ENCODE peak calls at places on chromosomes 12 and 14, in ten cellular contexts. E is T-cell; U is CD4-positive, alpha-beta T cell; F is heart right ventricle; X is HFFc6; Q is T-helper 9 cell; R is CD8-positive, alpha-beta T cell; H is NCI-H1105; L is effector memory CD4-positive, alpha-beta T cell; K is Peyer's patch. V is an unnamed sample.

GRCh38 chr14:103880334-103880985 is 33.1 kb upstream of the PPP1R13B start:
- DNase-seq in U (peak; percentile 6), H (peak; percentile 16), Q (no peak), F (peak; percentile 70), R (peak; percentile 25), X (peak; percentile 46), L (no peak), K (peak; percentile 79), E (peak; percentile 38), V (peak; percentile 36)

GRCh38 chr12:64709429-64709828 is 49.8 kb downstream of the GNS start:
- DNase-seq in H (no peak), E (no peak), Q (no peak), L (no peak), X (no peak), R (no peak), F (no peak), K (no peak), U (no peak), V (no peak)

GRCh38 chr12:127235771-127236170 is 1031.2 kb upstream of the TMEM132C start:
- DNase-seq in X (no peak), F (no peak), U (no peak), R (no peak), E (no peak), H (no peak), K (no peak), L (no peak), Q (no peak), V (no peak)

GRCh38 chr12:42557586-42558172 is 31.9 kb downstream of the PRICKLE1 start:
- DNase-seq in Q (no peak), L (no peak), U (no peak), E (no peak), R (no peak), K (no peak), X (no peak), H (no peak), F (peak; percentile 26), V (no peak)

GRCh38 chr12:12036901-12037300 is 33.8 kb upstream of the BCL2L14 start:
- DNase-seq in L (no peak), U (no peak), H (no peak), X (no peak), Q (no peak), K (no peak), R (no peak), E (no peak), F (no peak), V (no peak)

GRCh38 chr12:110304061-110304551 is 23.1 kb downstream of the ATP2A2 start:
- DNase-seq in F (no peak), K (no peak), Q (no peak), H (no peak), R (no peak), L (no peak), U (no peak), X (peak; percentile 69), E (no peak), V (no peak)

GRCh38 chr12:65277994-65278575 is 398 bp upstream of the MSRB3 start:
- DNase-seq in L (no peak), X (no peak), U (no peak), F (no peak), H (no peak), K (no peak), E (no peak), R (no peak), Q (no peak), V (no peak)

GRCh38 chr12:121238086-121238485 is 28.2 kb downstream of the P2RX4 start:
- DNase-seq in U (no peak), Q (no peak), H (no peak), X (no peak), K (no peak), R (no peak), L (no peak), E (no peak), F (no peak), V (no peak)

GRCh38 chr12:120007272-120007671 is 18.2 kb downstream of the BICDL1 start:
- DNase-seq in K (no peak), X (no peak), F (no peak), U (peak; percentile 53), H (no peak), Q (peak; percentile 56), R (peak; percentile 57), L (peak; percentile 68), E (peak; percentile 72), V (no peak)

GRCh38 chr12:49748800-49749199 is 7.4 kb downstream of the TMBIM6 start:
- DNase-seq in Q (no peak), U (no peak), L (no peak), K (no peak), X (no peak), R (no peak), E (no peak), H (no peak), F (no peak), V (no peak)

GRCh38 chr14:24274101-24274543 is 2.7 kb upstream of the RABGGTA start:
- DNase-seq in R (no peak), H (no peak), X (no peak), K (no peak), L (peak; percentile 15), U (no peak), E (peak; percentile 7), Q (no peak), F (no peak), V (no peak)

GRCh38 chr12:4141344-4142270 is 132.0 kb upstream of the CCND2 start:
- DNase-seq in L (no peak), K (no peak), U (no peak), H (no peak), X (no peak), F (no peak), Q (no peak), R (no peak), E (no peak), V (no peak)

GRCh38 chr12:46389130-46389616 is 16.6 kb upstream of the SLC38A2 start:
- DNase-seq in L (no peak), R (no peak), H (no peak), F (no peak), X (peak; percentile 88), K (no peak), U (no peak), Q (no peak), E (no peak), V (no peak)

GRCh38 chr14:80231732-80232131 is 20.4 kb upstream of the DIO2 start:
- DNase-seq in U (no peak), L (no peak), H (no peak), R (no peak), E (no peak), F (no peak), K (no peak), X (no peak), Q (no peak), V (no peak)

GRCh38 chr14:51604078-51604477 is 47.6 kb upstream of the FRMD6 start:
- DNase-seq in E (no peak), K (no peak), L (no peak), R (no peak), U (no peak), F (no peak), X (peak; percentile 91), H (no peak), Q (no peak), V (no peak)

GRCh38 chr12:4911316-4911994 is 1.8 kb downstream of the KCNA1 start:
- DNase-seq in K (no peak), F (no peak), Q (no peak), X (no peak), E (no peak), U (no peak), L (no peak), H (no peak), R (no peak), V (no peak)

GRCh38 chr12:89353188-89353822 is 1.0 kb upstream of the DUSP6 start:
- DNase-seq in L (peak; percentile 19), Q (peak; percentile 10), R (no peak), F (peak; percentile 65), U (peak; percentile 17), H (peak; percentile 66), X (peak; percentile 40), K (peak; percentile 87), E (peak; percentile 4), V (peak; percentile 52)

V was measured in NCI-H1092.